ENCODE peak calls at places on chromosome 13, in four cellular contexts. Q is fibroblast of mammary gland; J is sigmoid colon; I is activated CD8-positive, alpha-beta memory T cell treated with anti-CD3 and anti-CD28 coated beads for 48 hours. S is an unnamed sample.

GRCh38 chr13:94178625-94179244 is 300.7 kb downstream of the DCT start:
- DNase-seq in Q (no peak), J (no peak), I (no peak), S (no peak)

GRCh38 chr13:34430294-34430693 is 511.8 kb upstream of the NBEA start:
- DNase-seq in Q (peak), I (no peak), J (no peak), S (no peak)

GRCh38 chr13:112818698-112819045 is 128.8 kb downstream of the ATP11A start:
- DNase-seq in I (no peak), J (peak), Q (no peak), S (no peak)

GRCh38 chr13:37657134-37657533 is 58.6 kb upstream of the POSTN start:
- DNase-seq in I (no peak), Q (peak), J (no peak), S (no peak)

GRCh38 chr13:100274942-100275506 is 186.1 kb downstream of the PCCA start:
- DNase-seq in Q (no peak), I (no peak), J (no peak), S (no peak)

GRCh38 chr13:110308377-110309158 is 1.5 kb downstream of the COL4A2 start:
- DNase-seq in Q (peak), J (peak), I (no peak), S (no peak)

GRCh38 chr13:20799726-20800416 is 26.1 kb upstream of the EEF1AKMT1 start:
- DNase-seq in I (no peak), Q (peak), J (no peak), S (no peak)

GRCh38 chr13:111658150-111659100 is 338.0 kb downstream of the TEX29 start:
- DNase-seq in J (no peak), Q (no peak), I (no peak), S (no peak)

GRCh38 chr13:113782472-113782871 is 23.4 kb downstream of the TMEM255B start:
- DNase-seq in I (no peak), J (no peak), Q (no peak), S (no peak)

GRCh38 chr13:27118428-27119054 is 53.1 kb downstream of the USP12 start:
- DNase-seq in Q (no peak), J (no peak), I (no peak), S (no peak)

GRCh38 chr13:35941374-35941773 is 189.8 kb downstream of the DCLK1 start:
- DNase-seq in J (no peak), Q (no peak), I (no peak), S (no peak)

GRCh38 chr13:58298556-58299135 is 667.1 kb downstream of the PCDH17 start:
- DNase-seq in Q (no peak), I (no peak), J (no peak), S (no peak)

GRCh38 chr13:38226496-38226895 is 123.2 kb upstream of the UFM1 start:
- DNase-seq in Q (no peak), J (no peak), I (no peak), S (no peak)

GRCh38 chr13:30114586-30115256 is 192.6 kb downstream of the KATNAL1 start:
- DNase-seq in I (peak), Q (peak), J (peak), S (peak)

GRCh38 chr13:63025741-63026140 is 1610.1 kb upstream of the PCDH20 start:
- DNase-seq in J (no peak), I (no peak), Q (no peak), S (no peak)

GRCh38 chr13:26062853-26063444 is 11.1 kb upstream of the SHISA2 start:
- DNase-seq in Q (peak), I (no peak), J (no peak), S (no peak)

GRCh38 chr13:31119966-31120733 is 41.6 kb downstream of the HSPH1 start:
- DNase-seq in I (no peak), J (no peak), Q (peak), S (no peak)

GRCh38 chr13:60267498-60268202 is 103.9 kb upstream of the DIAPH3 start:
- DNase-seq in Q (no peak), I (no peak), J (no peak), S (no peak)

GRCh38 chr13:114256547-114256946 is 21.9 kb downstream of the CDC16 start:
- DNase-seq in I (no peak), Q (no peak), J (no peak), S (no peak)

GRCh38 chr13:32476021-32476731 is 48.2 kb upstream of the N4BP2L1 start:
- DNase-seq in Q (no peak), I (no peak), J (no peak), S (no peak)

GRCh38 chr13:37457594-37457993 is 141.0 kb downstream of the POSTN start:
- DNase-seq in J (no peak), Q (peak), I (no peak), S (no peak)

GRCh38 chr13:91664036-91664435 is 265.6 kb downstream of the GPC5 start:
- DNase-seq in Q (no peak), J (no peak), I (no peak), S (no peak)

GRCh38 chr13:30731658-30732390 is 3.5 kb upstream of the ALOX5AP start:
- DNase-seq in J (no peak), Q (no peak), I (no peak), S (no peak)

GRCh38 chr13:68509734-68510621 is 1279.8 kb upstream of the PCDH9 start:
- DNase-seq in J (no peak), Q (no peak), I (no peak), S (no peak)

GRCh38 chr13:61149333-61149730 is 266.3 kb downstream of the PCDH20 start:
- DNase-seq in Q (no peak), J (no peak), I (no peak), S (no peak)

GRCh38 chr13:30119476-30119875 is 187.9 kb downstream of the KATNAL1 start:
- DNase-seq in I (no peak), J (no peak), Q (peak), S (no peak)

GRCh38 chr13:41361501-41361900 is 50.4 kb downstream of the NAA16 start:
- DNase-seq in J (no peak), I (no peak), Q (no peak), S (no peak)

S was measured in GM18507.